ENCODE peak calls at places on chromosomes 16 and 17, in ten cellular contexts. U is GF-D8; B is activated naive CD8-positive, alpha-beta T cell treated with anti-CD3 and anti-CD28 coated beads for 36 hours; J is adipocyte; M is COLO829; Y is NCI-H1092 treated with DMSO at 0.1 percent for 48 hours; I is A673; Z is stomach; C is skeletal muscle cell; E is tibial nerve. W is an unnamed sample.

GRCh38 chr17:65099941-65100315 is 37.2 kb upstream of the RGS9 start:
- DNase-seq in U (no peak), B (peak; percentile 78), J (peak; percentile 45), M (peak; percentile 72), Y (peak; percentile 24), I (peak; percentile 33), Z (peak; percentile 45), C (no peak), E (peak; percentile 44), W (peak; percentile 42)

GRCh38 chr17:20122236-20122879 is 113.2 kb downstream of the SPECC1 start:
- DNase-seq in U (no peak), B (no peak), J (no peak), M (no peak), Y (no peak), I (no peak), Z (no peak), C (no peak), E (no peak), W (no peak)

GRCh38 chr17:13415877-13416416 is 185.8 kb downstream of the HS3ST3A1 start:
- DNase-seq in U (no peak), B (no peak), J (peak; percentile 51), M (peak; percentile 25), Y (no peak), I (peak; percentile 2), Z (no peak), C (peak; percentile 59), E (no peak), W (peak; percentile 92)

GRCh38 chr17:7137182-7137943 is 22.7 kb upstream of the ASGR2 start:
- DNase-seq in U (no peak), B (no peak), J (no peak), M (no peak), Y (no peak), I (no peak), Z (no peak), C (no peak), E (no peak), W (no peak)

GRCh38 chr16:89918453-89919347 is at the start of gene MC1R:
- DNase-seq in U (peak; percentile 24), B (peak; percentile 56), J (peak; percentile 62), M (no peak), Y (peak; percentile 12), I (peak; percentile 75), Z (no peak), C (no peak), E (no peak), W (no peak)

GRCh38 chr17:39659286-39660010 is 5.7 kb upstream of the TCAP start:
- DNase-seq in U (no peak), B (no peak), J (no peak), M (no peak), Y (no peak), I (no peak), Z (no peak), C (no peak), E (no peak), W (no peak)

GRCh38 chr16:9072806-9073341 is 18.6 kb upstream of the HAPSTR1 start:
- DNase-seq in U (no peak), B (peak; percentile 61), J (peak; percentile 77), M (no peak), Y (no peak), I (no peak), Z (no peak), C (peak; percentile 71), E (no peak), W (no peak)

GRCh38 chr17:51245535-51245934 is 14.3 kb downstream of the MBTD1 start:
- DNase-seq in U (no peak), B (no peak), J (no peak), M (no peak), Y (no peak), I (no peak), Z (no peak), C (no peak), E (no peak), W (no peak)

GRCh38 chr17:80376531-80376930 is 38.4 kb upstream of the ENDOV start:
- DNase-seq in U (no peak), B (no peak), J (no peak), M (no peak), Y (no peak), I (no peak), Z (no peak), C (no peak), E (no peak), W (no peak)

GRCh38 chr17:63421681-63422645 is 24.1 kb downstream of the CYB561 start:
- DNase-seq in U (no peak), B (no peak), J (no peak), M (no peak), Y (no peak), I (no peak), Z (no peak), C (no peak), E (no peak), W (no peak)

GRCh38 chr17:71163121-71163812 is 957.6 kb upstream of the SOX9 start:
- DNase-seq in U (no peak), B (no peak), J (no peak), M (no peak), Y (peak; percentile 100), I (no peak), Z (peak; percentile 77), C (no peak), E (no peak), W (peak; percentile 74)

GRCh38 chr17:68455756-68456528 is 1.4 kb downstream of the WIPI1 start:
- DNase-seq in U (peak; percentile 63), B (no peak), J (peak; percentile 94), M (peak; percentile 60), Y (peak; percentile 44), I (no peak), Z (peak; percentile 70), C (peak; percentile 73), E (peak; percentile 34), W (peak; percentile 54)

GRCh38 chr17:77555741-77556291 is 402.7 kb upstream of the TNRC6C start:
- DNase-seq in U (no peak), B (no peak), J (no peak), M (no peak), Y (peak; percentile 92), I (peak; percentile 22), Z (no peak), C (peak; percentile 3), E (no peak), W (no peak)

GRCh38 chr16:11211061-11211976 is 44.7 kb downstream of the SOCS1 start:
- DNase-seq in U (no peak), B (no peak), J (no peak), M (no peak), Y (no peak), I (no peak), Z (no peak), C (no peak), E (no peak), W (no peak)

GRCh38 chr16:28863929-28864886 is 565 bp downstream of the SH2B1 start:
- DNase-seq in U (no peak), B (no peak), J (peak; percentile 66), M (no peak), Y (no peak), I (no peak), Z (no peak), C (no peak), E (no peak), W (no peak)

GRCh38 chr17:45218895-45219661 is 2.6 kb upstream of the FMNL1 start:
- DNase-seq in U (no peak), B (peak; percentile 79), J (peak; percentile 95), M (peak; percentile 71), Y (peak; percentile 78), I (peak; percentile 79), Z (peak; percentile 92), C (no peak), E (peak; percentile 91), W (peak; percentile 88)

GRCh38 chr17:41775394-41776226 is 10.9 kb downstream of the JUP start:
- DNase-seq in U (no peak), B (no peak), J (no peak), M (peak; percentile 32), Y (no peak), I (no peak), Z (no peak), C (no peak), E (no peak), W (no peak)

GRCh38 chr17:12530126-12530525 is 135.6 kb upstream of the MYOCD start:
- DNase-seq in U (no peak), B (no peak), J (no peak), M (no peak), Y (no peak), I (no peak), Z (no peak), C (no peak), E (no peak), W (no peak)

GRCh38 chr17:75508848-75509450 is 6.4 kb downstream of the CASKIN2 start:
- DNase-seq in U (no peak), B (no peak), J (no peak), M (no peak), Y (no peak), I (no peak), Z (no peak), C (no peak), E (no peak), W (no peak)

GRCh38 chr17:82779541-82779940 is 27.7 kb downstream of the TBCD start:
- DNase-seq in U (no peak), B (no peak), J (no peak), M (no peak), Y (no peak), I (no peak), Z (no peak), C (no peak), E (no peak), W (no peak)